ENCODE peak calls at places on chromosomes 11 and 22, in four cellular contexts. C, I, Y and W are unnamed samples.
A peak's percentile ranks its signal among the peaks of the same experiment; 100 is the strongest.

GRCh38 chr22:42608481-42609361 is 6.0 kb downstream of the POLDIP3 start:
- DNase-seq in C (no peak), I (no peak), Y (no peak), W (peak; percentile 69)

GRCh38 chr11:2933376-2934056 is 4.3 kb upstream of the PHLDA2 start:
- DNase-seq in C (peak; percentile 96), I (no peak), Y (no peak), W (peak; percentile 95)

GRCh38 chr22:39528681-39529486 is 3.7 kb downstream of the RPS19BP1 start:
- DNase-seq in C (peak; percentile 97), I (peak; percentile 88), Y (peak; percentile 83), W (peak; percentile 93)

GRCh38 chr22:44157916-44158618 is 22.7 kb upstream of the PARVG start:
- DNase-seq in C (no peak), I (no peak), Y (no peak), W (no peak)

GRCh38 chr22:44441401-44442185 is 56.4 kb downstream of the RTL6 start:
- DNase-seq in C (peak; percentile 75), I (no peak), Y (no peak), W (no peak)

GRCh38 chr11:8178297-8178696 is 9.5 kb upstream of the RIC3 start:
- DNase-seq in C (no peak), I (no peak), Y (no peak), W (no peak)

GRCh38 chr22:49566141-49566541 is 261.5 kb downstream of the BRD1 start:
- DNase-seq in C (peak; percentile 69), I (no peak), Y (no peak), W (no peak)

GRCh38 chr11:124868322-124869274 is 3.4 kb downstream of the ROBO3 start:
- DNase-seq in C (no peak), I (no peak), Y (no peak), W (no peak)

GRCh38 chr11:120667281-120667680 is 155.7 kb downstream of the GRIK4 start:
- DNase-seq in C (no peak), I (no peak), Y (no peak), W (peak; percentile 13)

GRCh38 chr11:18100926-18101656 is 4.8 kb downstream of the SAAL1 start:
- DNase-seq in C (no peak), I (no peak), Y (no peak), W (no peak)

GRCh38 chr22:46171940-46172339 is 21.6 kb downstream of the PPARA start:
- DNase-seq in C (no peak), I (no peak), Y (no peak), W (peak; percentile 84)